ENCODE peak calls at places on chromosome 14, in ten cellular contexts. B, V, R, U, T, C, Q, O, S and M are unnamed samples.

GRCh38 chr14:70907996-70908917 is 998 bp downstream of the PCNX1 start:
- DNase-seq in V (peak; percentile 33), R (peak; percentile 55), B (no peak), T (no peak), S (peak; percentile 44), O (peak; percentile 70), C (peak; percentile 40), Q (peak; percentile 49), U (peak; percentile 69), M (peak; percentile 65)

GRCh38 chr14:89912667-89913211 is 41.8 kb downstream of the EFCAB11 start:
- DNase-seq in Q (peak; percentile 16), U (peak; percentile 98), V (peak; percentile 15), S (no peak), R (peak; percentile 99), C (peak; percentile 63), T (peak; percentile 88), O (peak; percentile 99), B (peak; percentile 69), M (no peak)

GRCh38 chr14:74886001-74886400 is 4.3 kb downstream of the DLST start:
- DNase-seq in B (peak; percentile 92), S (no peak), Q (no peak), T (peak; percentile 76), C (no peak), R (peak; percentile 99), U (peak; percentile 98), V (peak; percentile 52), O (peak; percentile 93), M (no peak)

GRCh38 chr14:99752486-99753121 is 40.6 kb upstream of the EML1 start:
- DNase-seq in V (no peak), T (peak; percentile 59), C (no peak), R (peak; percentile 72), B (no peak), Q (peak; percentile 60), O (peak; percentile 64), S (no peak), U (peak; percentile 77), M (no peak)

GRCh38 chr14:86858043-86858442 is 1134.9 kb downstream of the GALC start:
- DNase-seq in O (peak; percentile 45), Q (no peak), S (no peak), U (peak; percentile 60), V (no peak), T (peak; percentile 78), B (no peak), C (no peak), R (peak; percentile 63), M (no peak)

GRCh38 chr14:36070056-36071043 is 106.2 kb downstream of the PTCSC3 start:
- DNase-seq in T (peak; percentile 73), O (peak; percentile 65), C (no peak), V (peak; percentile 20), R (peak; percentile 71), B (peak; percentile 32), S (no peak), U (peak; percentile 83), Q (peak; percentile 78), M (peak; percentile 40)

GRCh38 chr14:101056446-101056845 is 152.9 kb upstream of the RTL1 start:
- DNase-seq in B (no peak), V (no peak), O (no peak), S (no peak), Q (no peak), T (no peak), R (peak; percentile 13), U (no peak), C (no peak), M (no peak)

GRCh38 chr14:52380294-52380693 is 66.2 kb downstream of the PTGER2 start:
- DNase-seq in B (no peak), Q (no peak), T (no peak), S (no peak), R (peak; percentile 33), O (peak; percentile 12), V (no peak), U (peak; percentile 47), C (no peak), M (no peak)

GRCh38 chr14:29465095-29465494 is 462.6 kb downstream of the PRKD1 start:
- DNase-seq in V (no peak), Q (no peak), S (no peak), R (no peak), C (no peak), T (no peak), U (peak; percentile 24), B (no peak), O (no peak), M (no peak)

GRCh38 chr14:29462271-29462670 is 465.4 kb downstream of the PRKD1 start:
- DNase-seq in U (no peak), V (no peak), R (no peak), B (no peak), S (no peak), O (no peak), T (no peak), Q (no peak), C (no peak), M (no peak)

GRCh38 chr14:29462772-29463171 is 464.9 kb downstream of the PRKD1 start:
- DNase-seq in S (no peak), C (no peak), T (no peak), B (no peak), V (no peak), Q (no peak), R (no peak), U (no peak), O (no peak), M (no peak)

GRCh38 chr14:29461131-29461530 is 466.5 kb downstream of the PRKD1 start:
- DNase-seq in Q (no peak), C (no peak), R (no peak), S (no peak), T (no peak), O (no peak), U (no peak), V (no peak), B (no peak), M (no peak)

DNA sequence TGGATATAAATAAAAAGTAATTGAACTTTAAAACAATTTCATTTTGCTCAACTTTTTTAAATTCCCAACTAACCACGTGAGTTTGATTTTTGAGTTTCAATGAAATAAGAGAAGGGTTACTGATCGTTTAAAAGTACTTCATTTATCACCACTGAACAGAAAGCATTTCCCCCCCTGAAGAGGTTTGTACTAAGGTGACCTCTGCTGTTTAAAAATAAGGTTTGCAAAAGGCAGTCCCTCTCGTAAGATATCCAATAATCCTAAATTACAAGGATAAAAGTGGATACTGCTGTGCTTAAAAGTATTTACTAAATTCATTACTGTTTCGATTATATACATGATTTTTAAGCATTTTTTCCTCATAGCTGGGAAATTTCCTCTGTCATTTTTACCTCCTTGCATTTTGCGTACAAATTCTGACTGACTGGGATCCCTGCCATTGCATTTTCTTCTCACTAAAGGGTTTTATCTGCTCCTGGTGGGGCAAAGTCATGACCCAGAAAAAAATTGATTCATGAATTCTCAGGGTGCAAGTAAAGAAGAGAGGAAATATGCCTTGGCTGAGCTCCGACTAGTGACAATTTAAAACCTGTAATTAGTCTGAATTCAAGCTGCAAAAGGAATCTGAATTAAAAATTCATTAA is 463.8 kb downstream of the PRKD1 start:
- DNase-seq in Q (no peak), T (no peak), C (no peak), R (peak; percentile 11), S (no peak), U (peak; percentile 50), V (no peak), B (no peak), O (peak; percentile 49), M (no peak)
- TF ChIP-seq CTCF in Q (no peak), T (peak; percentile 11), C (no peak), R (peak; percentile 29), S (no peak), U (no peak), V (no peak), B (no peak), O (peak; percentile 37), M (no peak)

DNA sequence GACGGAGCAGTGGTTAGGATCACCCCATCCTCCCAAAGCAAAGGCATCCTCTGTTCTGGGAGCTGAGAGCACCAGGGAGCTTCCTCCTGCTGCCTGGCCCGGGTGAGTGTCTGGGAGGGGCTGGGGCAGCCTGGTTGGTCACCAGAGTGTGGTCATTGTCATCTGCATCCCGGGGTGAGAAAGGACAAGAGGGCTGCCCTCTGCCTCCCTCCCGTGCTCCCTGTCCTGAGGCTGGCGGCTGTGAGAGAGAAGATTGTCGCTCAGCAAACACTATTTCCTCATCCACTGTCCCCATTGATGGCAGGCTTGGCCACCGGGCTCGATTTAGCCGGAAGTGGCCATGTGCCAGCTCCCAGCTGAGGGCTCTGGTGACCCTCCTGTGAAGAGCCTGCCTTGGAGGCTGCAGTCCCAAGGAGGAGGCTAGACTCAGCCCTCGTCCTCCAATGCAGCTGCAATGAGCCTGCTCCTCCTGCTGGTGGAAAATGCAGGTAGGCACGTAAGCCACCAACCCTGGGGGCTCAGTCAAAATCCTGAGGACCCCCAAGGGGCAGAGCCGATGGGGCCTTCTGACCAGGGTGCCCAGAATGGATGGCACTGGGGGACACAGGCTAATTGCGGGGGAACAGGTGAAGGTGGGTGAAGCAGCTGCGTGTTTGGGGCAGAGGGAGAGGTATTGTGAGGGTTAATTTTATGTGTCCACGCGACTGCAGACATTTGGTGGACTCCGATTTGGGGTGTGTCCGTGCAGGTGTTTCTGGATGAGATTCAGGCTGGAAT is 155.7 kb downstream of the KIF26A start:
- DNase-seq in S (no peak), B (no peak), V (no peak), Q (no peak), U (peak; percentile 9), O (no peak), C (no peak), T (no peak), R (no peak), M (no peak)
- TF ChIP-seq CTCF in S (no peak), B (no peak), V (no peak), Q (no peak), U (peak; percentile 46), O (no peak), C (no peak), T (no peak), R (no peak), M (no peak)

GRCh38 chr14:68573126-68573525 is 219.7 kb downstream of the ZFP36L1 start:
- DNase-seq in S (no peak), U (no peak), B (no peak), R (no peak), O (no peak), T (no peak), C (no peak), Q (no peak), V (no peak), M (no peak)

GRCh38 chr14:68576496-68577244 is 216.2 kb downstream of the ZFP36L1 start:
- DNase-seq in Q (peak; percentile 34), B (no peak), V (no peak), C (no peak), T (peak; percentile 23), S (no peak), R (peak; percentile 83), U (peak; percentile 48), O (no peak), M (no peak)

GRCh38 chr14:68574906-68575305 is 218.0 kb downstream of the ZFP36L1 start:
- DNase-seq in R (peak; percentile 87), C (no peak), S (no peak), Q (no peak), B (no peak), V (no peak), U (peak; percentile 71), T (no peak), O (peak; percentile 74), M (no peak)

GRCh38 chr14:68576031-68576430 is 216.8 kb downstream of the ZFP36L1 start:
- DNase-seq in T (no peak), C (no peak), Q (no peak), S (no peak), B (no peak), U (no peak), V (no peak), O (no peak), R (no peak), M (no peak)

GRCh38 chr14:68574461-68574860 is 218.4 kb downstream of the ZFP36L1 start:
- DNase-seq in O (no peak), V (no peak), Q (no peak), T (no peak), U (no peak), C (no peak), R (no peak), B (no peak), S (no peak), M (no peak)
- TF ChIP-seq CTCF in O (no peak), V (no peak), Q (no peak), T (no peak), U (no peak), C (no peak), R (no peak), B (no peak), S (no peak), M (no peak)

DNA sequence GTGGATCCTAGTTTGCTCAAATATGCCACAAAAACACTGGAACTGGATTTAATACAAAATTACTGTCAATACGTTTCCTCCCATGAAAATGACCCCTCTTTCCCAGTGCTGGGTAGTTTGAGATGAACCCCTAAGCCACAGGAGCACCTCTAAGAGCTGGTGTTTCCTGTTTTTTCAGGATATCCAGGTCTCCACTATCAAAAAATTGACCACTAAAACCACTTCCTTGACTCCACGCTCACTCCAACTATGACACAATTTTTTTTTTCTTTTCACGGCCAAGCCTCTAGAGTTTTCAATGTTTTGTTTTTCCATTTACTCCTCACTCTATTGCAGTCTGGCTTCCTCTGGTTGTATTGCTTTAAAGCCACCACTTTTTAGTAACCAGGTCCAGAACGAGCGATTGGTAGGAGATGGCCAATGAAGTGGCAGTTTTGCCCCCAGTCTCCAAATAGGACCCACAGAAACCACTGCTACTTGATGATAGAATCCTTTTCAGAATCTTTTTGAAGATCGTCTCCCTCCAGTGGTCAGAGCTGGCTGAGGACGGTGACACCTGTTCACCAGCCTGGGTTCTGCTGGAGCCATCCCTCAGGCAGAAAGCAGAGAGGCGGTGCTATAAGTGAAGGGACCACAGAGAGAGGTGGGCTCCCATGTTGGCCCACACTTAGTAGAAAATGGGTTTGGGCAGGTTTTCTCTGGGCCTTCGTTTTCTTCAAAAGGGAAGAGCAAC is 454.4 kb downstream of the VRK1 start:
- DNase-seq in T (no peak), S (no peak), B (no peak), Q (no peak), C (no peak), V (no peak), U (no peak), O (no peak), R (no peak), M (no peak)
- TF ChIP-seq CTCF in T (no peak), S (no peak), B (no peak), Q (no peak), C (no peak), V (no peak), U (no peak), O (no peak), R (no peak), M (no peak)